ENCODE peak calls at places on chromosomes 11 and 22, in four cellular contexts. F, Y, V and L are unnamed samples.

GRCh38 chr11:134272381-134273316 is 3.5 kb upstream of the GLB1L3 start:
- DNase-seq in F (peak), Y (peak), V (peak), L (peak)

GRCh38 chr11:65471410-65471762 is 27.5 kb upstream of the MALAT1 start:
- DNase-seq in F (peak), Y (peak), V (peak), L (no peak)

GRCh38 chr11:87574193-87574592 is 536.5 kb downstream of the TMEM135 start:
- DNase-seq in F (no peak), Y (no peak), V (no peak), L (no peak)

GRCh38 chr11:13680501-13681264 is 12.2 kb downstream of the FAR1 start:
- DNase-seq in F (no peak), Y (no peak), V (no peak), L (no peak)

GRCh38 chr11:96155627-96156378 is 187.2 kb downstream of the MAML2 start:
- DNase-seq in F (peak), Y (peak), V (peak), L (peak)

GRCh38 chr22:40396882-40397281 is 26.5 kb downstream of the SGSM3 start:
- DNase-seq in F (no peak), Y (peak), V (no peak), L (peak)

GRCh38 chr11:75184757-75185156 is 33.9 kb downstream of the SLCO2B1 start:
- DNase-seq in F (no peak), Y (no peak), V (no peak), L (no peak)

GRCh38 chr22:40289991-40290459 is 56.3 kb upstream of the ADSL start:
- DNase-seq in F (no peak), Y (no peak), V (no peak), L (no peak)

GRCh38 chr22:42132457-42132856 is 1.8 kb upstream of the CYP2D6 start:
- DNase-seq in F (no peak), Y (no peak), V (no peak), L (no peak)

GRCh38 chr11:12410006-12410728 is 32.8 kb downstream of the PARVA start:
- DNase-seq in F (no peak), Y (peak), V (no peak), L (no peak)

GRCh38 chr22:24523873-24524272 is 28.7 kb downstream of the UPB1 start:
- DNase-seq in F (no peak), Y (no peak), V (no peak), L (no peak)

GRCh38 chr11:79100093-79100704 is 340.6 kb downstream of the TENM4 start:
- DNase-seq in F (peak), Y (peak), V (peak), L (peak)

GRCh38 chr22:25876871-25877270 is 134.9 kb downstream of the MYO18B start:
- DNase-seq in F (no peak), Y (no peak), V (no peak), L (no peak)

GRCh38 chr22:29803190-29803589 is 34.9 kb downstream of the ASCC2 start:
- DNase-seq in F (no peak), Y (no peak), V (no peak), L (no peak)

GRCh38 chr11:100546714-100547113 is 140.4 kb upstream of the ARHGAP42 start:
- DNase-seq in F (no peak), Y (no peak), V (no peak), L (no peak)

GRCh38 chr22:38191115-38191514 is 9.5 kb upstream of the PLA2G6 start:
- DNase-seq in F (no peak), Y (no peak), V (no peak), L (no peak)

DNA sequence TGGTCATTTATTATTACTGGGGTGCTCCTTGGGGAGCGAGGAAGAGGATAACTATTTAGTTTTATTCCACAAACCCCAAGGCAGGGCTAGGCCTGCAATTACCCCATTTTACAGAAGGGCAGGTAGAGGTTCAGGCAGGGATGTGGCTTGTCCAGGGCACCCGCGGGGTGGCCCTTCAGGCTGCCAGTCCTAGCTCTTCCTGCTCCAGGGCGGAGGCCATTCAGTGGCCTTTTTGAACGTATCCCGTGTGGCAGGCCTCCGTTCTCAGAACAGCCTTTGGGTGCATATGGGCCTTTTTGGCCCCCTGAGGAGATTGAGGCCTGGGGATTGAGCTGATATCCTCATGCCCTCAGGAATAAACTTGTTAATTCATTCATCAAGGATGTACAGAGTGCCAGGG is 66.2 kb downstream of the MPPED1 start:
- DNase-seq in F (no peak), Y (no peak), V (no peak), L (no peak)
- TF ChIP-seq ELF4 in F (no peak), Y (no peak), V (no peak), L (no peak)

GRCh38 chr11:132111341-132111740 is 740.9 kb downstream of the NTM start:
- DNase-seq in F (no peak), Y (no peak), V (no peak), L (no peak)
- TF ChIP-seq ELF4 in F (no peak), Y (no peak), V (no peak), L (no peak)

GRCh38 chr11:69801513-69802335 is 17.5 kb downstream of the FGF3 start:
- DNase-seq in F (peak), Y (peak), V (peak), L (peak)

GRCh38 chr11:69797737-69798528 is 21.3 kb downstream of the FGF3 start:
- DNase-seq in F (no peak), Y (no peak), V (no peak), L (no peak)

GRCh38 chr11:69800278-69800677 is 18.9 kb downstream of the FGF3 start:
- DNase-seq in F (no peak), Y (no peak), V (no peak), L (no peak)

GRCh38 chr11:69799097-69799496 is 20.1 kb downstream of the FGF3 start:
- DNase-seq in F (no peak), Y (no peak), V (no peak), L (no peak)

GRCh38 chr11:69799582-69799981 is 19.6 kb downstream of the FGF3 start:
- DNase-seq in F (peak), Y (no peak), V (peak), L (peak)
- TF ChIP-seq ELF4 in F (no peak), Y (no peak), V (no peak), L (no peak)

DNA sequence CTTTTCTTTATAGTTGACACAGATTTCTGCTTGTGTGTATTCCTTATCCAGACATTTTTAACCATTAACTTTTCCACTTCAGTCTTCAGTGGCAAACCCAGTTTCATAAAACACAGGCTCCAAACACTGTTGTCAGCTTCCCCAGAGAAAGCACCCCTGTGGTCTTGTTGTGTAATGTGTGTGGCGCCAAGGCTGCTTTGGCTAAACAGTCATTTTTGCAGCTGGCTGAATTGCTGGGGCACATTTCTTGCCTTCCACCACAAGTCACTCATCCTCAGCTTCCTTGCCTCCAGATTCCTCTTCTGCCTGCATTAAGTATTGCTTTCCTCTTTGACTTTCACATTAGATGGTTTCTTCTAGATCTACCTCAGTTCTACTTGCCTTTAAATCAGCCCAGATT is 40.5 kb downstream of the ARHGAP1 start:
- DNase-seq in F (no peak), Y (no peak), V (no peak), L (no peak)
- TF ChIP-seq ELF4 in F (no peak), Y (no peak), V (no peak), L (no peak)

GRCh38 chr11:44110231-44110679 is 14.8 kb downstream of the EXT2 start:
- DNase-seq in F (peak), Y (peak), V (peak), L (peak)
- TF ChIP-seq ELF4 in F (no peak), Y (no peak), V (no peak), L (no peak)

DNA sequence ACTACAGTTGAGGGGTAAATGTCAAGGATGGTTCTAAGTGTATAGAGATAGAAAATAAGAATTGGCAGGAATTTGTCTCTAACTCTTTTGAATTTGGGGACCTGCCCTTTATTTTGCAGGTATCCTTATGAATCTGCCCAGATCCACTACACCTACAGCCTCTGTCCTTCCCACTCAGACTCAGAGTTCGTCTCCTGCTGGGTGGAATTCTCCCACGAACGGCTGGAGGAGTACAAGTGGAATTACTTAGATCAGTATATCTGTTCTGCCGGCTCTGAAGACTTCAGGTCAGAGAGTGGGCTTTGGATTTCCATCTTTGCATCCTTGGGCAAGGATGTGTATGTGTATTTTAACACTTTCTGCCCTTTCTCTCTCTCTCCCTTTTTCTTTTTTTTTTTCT is 89.7 kb downstream of the DEPDC5 start:
- DNase-seq in F (no peak), Y (no peak), V (no peak), L (no peak)
- TF ChIP-seq ELF4 in F (no peak), Y (no peak), V (no peak), L (no peak)